ENCODE peak calls at places on chromosomes 7 and 10, in seven cellular contexts. One of them, this sample, is unnamed.

GRCh38 chr7:130367088-130367755 is 13.1 kb upstream of the CPA1 start:
- DNase-seq in BJ: no peak
- DNase-seq in CD8-positive, alpha-beta T cell: no peak
- DNase-seq in neural progenitor cell: no peak
- DNase-seq in A549: no peak
- DNase-seq in adipocyte: no peak
- DNase-seq in lung: no peak
- DNase-seq in this sample: no peak

GRCh38 chr7:146922777-146923176 is 806.2 kb downstream of the CNTNAP2 start:
- DNase-seq in BJ: no peak
- DNase-seq in neural progenitor cell: no peak
- DNase-seq in lung: no peak
- DNase-seq in A549: no peak
- DNase-seq in CD8-positive, alpha-beta T cell: no peak
- DNase-seq in adipocyte: peak; percentile 68
- DNase-seq in this sample: no peak

GRCh38 chr10:94212876-94213595 is 149.7 kb downstream of the NOC3L start:
- DNase-seq in adipocyte: peak; percentile 73
- DNase-seq in CD8-positive, alpha-beta T cell: no peak
- DNase-seq in BJ: no peak
- DNase-seq in lung: no peak
- DNase-seq in neural progenitor cell: no peak
- DNase-seq in A549: peak; percentile 30
- DNase-seq in this sample: no peak

GRCh38 chr7:107315821-107316220 is 147.0 kb downstream of the HBP1 start:
- DNase-seq in lung: no peak
- DNase-seq in A549: no peak
- DNase-seq in neural progenitor cell: no peak
- DNase-seq in BJ: no peak
- DNase-seq in CD8-positive, alpha-beta T cell: no peak
- DNase-seq in adipocyte: peak; percentile 4
- DNase-seq in this sample: no peak

GRCh38 chr7:135558337-135558767 is 635 bp downstream of the NUP205 start:
- DNase-seq in A549: peak; percentile 77
- DNase-seq in neural progenitor cell: peak; percentile 78
- DNase-seq in adipocyte: peak; percentile 86
- DNase-seq in CD8-positive, alpha-beta T cell: peak; percentile 42
- DNase-seq in lung: peak; percentile 36
- DNase-seq in BJ: peak; percentile 6
- DNase-seq in this sample: peak; percentile 12

GRCh38 chr10:22087365-22087738 is 83.8 kb upstream of the DNAJC1 start:
- DNase-seq in adipocyte: no peak
- DNase-seq in neural progenitor cell: no peak
- DNase-seq in lung: no peak
- DNase-seq in A549: no peak
- DNase-seq in CD8-positive, alpha-beta T cell: no peak
- DNase-seq in BJ: no peak
- DNase-seq in this sample: no peak

GRCh38 chr7:144036302-144036858 is 12.4 kb upstream of the OR2A5 start:
- DNase-seq in BJ: no peak
- DNase-seq in A549: no peak
- DNase-seq in CD8-positive, alpha-beta T cell: no peak
- DNase-seq in lung: no peak
- DNase-seq in neural progenitor cell: no peak
- DNase-seq in adipocyte: no peak
- DNase-seq in this sample: no peak

GRCh38 chr10:62610649-62611229 is 193.8 kb upstream of the ADO start:
- DNase-seq in A549: peak; percentile 53
- DNase-seq in lung: peak; percentile 60
- DNase-seq in CD8-positive, alpha-beta T cell: peak; percentile 48
- DNase-seq in adipocyte: peak; percentile 69
- DNase-seq in neural progenitor cell: peak; percentile 88
- DNase-seq in BJ: no peak
- DNase-seq in this sample: no peak

GRCh38 chr10:91190388-91190870 is 30.0 kb upstream of the PCGF5 start:
- DNase-seq in CD8-positive, alpha-beta T cell: no peak
- DNase-seq in lung: no peak
- DNase-seq in neural progenitor cell: no peak
- DNase-seq in A549: no peak
- DNase-seq in adipocyte: peak; percentile 71
- DNase-seq in BJ: peak; percentile 54
- DNase-seq in this sample: peak; percentile 5

GRCh38 chr10:15567952-15568351 is 151.8 kb downstream of the ITGA8 start:
- DNase-seq in BJ: no peak
- DNase-seq in neural progenitor cell: no peak
- DNase-seq in A549: no peak
- DNase-seq in adipocyte: no peak
- DNase-seq in CD8-positive, alpha-beta T cell: no peak
- DNase-seq in lung: no peak
- DNase-seq in this sample: no peak

GRCh38 chr7:36758879-36759278 is 34.6 kb upstream of the AOAH start:
- DNase-seq in adipocyte: no peak
- DNase-seq in CD8-positive, alpha-beta T cell: no peak
- DNase-seq in lung: no peak
- DNase-seq in A549: no peak
- DNase-seq in neural progenitor cell: no peak
- DNase-seq in BJ: no peak
- DNase-seq in this sample: no peak

GRCh38 chr7:32785365-32785764 is 106.2 kb downstream of the KBTBD2 start:
- DNase-seq in neural progenitor cell: peak; percentile 34
- DNase-seq in BJ: no peak
- DNase-seq in CD8-positive, alpha-beta T cell: no peak
- DNase-seq in lung: no peak
- DNase-seq in adipocyte: no peak
- DNase-seq in A549: no peak
- DNase-seq in this sample: no peak

GRCh38 chr10:26485150-26485941 is 47.2 kb downstream of the APBB1IP start:
- DNase-seq in BJ: peak; percentile 29
- DNase-seq in lung: peak; percentile 55
- DNase-seq in neural progenitor cell: no peak
- DNase-seq in adipocyte: no peak
- DNase-seq in A549: peak; percentile 27
- DNase-seq in CD8-positive, alpha-beta T cell: no peak
- DNase-seq in this sample: no peak

GRCh38 chr7:158819571-158820203 is 9.6 kb downstream of the ESYT2 start:
- DNase-seq in neural progenitor cell: no peak
- DNase-seq in lung: no peak
- DNase-seq in CD8-positive, alpha-beta T cell: no peak
- DNase-seq in BJ: no peak
- DNase-seq in adipocyte: peak; percentile 62
- DNase-seq in A549: no peak
- DNase-seq in this sample: no peak

GRCh38 chr10:73888514-73888913 is 14.2 kb upstream of the CAMK2G start:
- DNase-seq in lung: no peak
- DNase-seq in BJ: no peak
- DNase-seq in A549: no peak
- DNase-seq in adipocyte: peak; percentile 20
- DNase-seq in CD8-positive, alpha-beta T cell: no peak
- DNase-seq in neural progenitor cell: no peak
- DNase-seq in this sample: no peak

GRCh38 chr7:35613150-35613549 is 81.8 kb downstream of the HERPUD2 start:
- DNase-seq in A549: no peak
- DNase-seq in neural progenitor cell: no peak
- DNase-seq in CD8-positive, alpha-beta T cell: no peak
- DNase-seq in adipocyte: peak; percentile 38
- DNase-seq in lung: no peak
- DNase-seq in BJ: no peak
- DNase-seq in this sample: no peak

GRCh38 chr7:105876964-105877601 is 684 bp upstream of the ATXN7L1 start:
- DNase-seq in BJ: no peak
- DNase-seq in adipocyte: peak; percentile 69
- DNase-seq in CD8-positive, alpha-beta T cell: no peak
- DNase-seq in A549: peak; percentile 68
- DNase-seq in lung: no peak
- DNase-seq in neural progenitor cell: peak; percentile 81
- DNase-seq in this sample: no peak

GRCh38 chr7:150788474-150789269 is 11.5 kb downstream of the TMEM176B start:
- DNase-seq in lung: no peak
- DNase-seq in BJ: no peak
- DNase-seq in A549: no peak
- DNase-seq in adipocyte: no peak
- DNase-seq in CD8-positive, alpha-beta T cell: no peak
- DNase-seq in neural progenitor cell: no peak
- DNase-seq in this sample: no peak

GRCh38 chr7:107948645-107949442 is 54.1 kb downstream of the LAMB1 start:
- DNase-seq in BJ: peak; percentile 81
- DNase-seq in neural progenitor cell: no peak
- DNase-seq in A549: peak; percentile 76
- DNase-seq in lung: no peak
- DNase-seq in CD8-positive, alpha-beta T cell: no peak
- DNase-seq in adipocyte: peak; percentile 94
- DNase-seq in this sample: peak; percentile 76

GRCh38 chr10:44697096-44697495 is 214.0 kb upstream of the TMEM72 start:
- DNase-seq in neural progenitor cell: no peak
- DNase-seq in adipocyte: peak; percentile 24
- DNase-seq in BJ: no peak
- DNase-seq in lung: no peak
- DNase-seq in CD8-positive, alpha-beta T cell: no peak
- DNase-seq in A549: no peak
- DNase-seq in this sample: peak; percentile 88

DNA sequence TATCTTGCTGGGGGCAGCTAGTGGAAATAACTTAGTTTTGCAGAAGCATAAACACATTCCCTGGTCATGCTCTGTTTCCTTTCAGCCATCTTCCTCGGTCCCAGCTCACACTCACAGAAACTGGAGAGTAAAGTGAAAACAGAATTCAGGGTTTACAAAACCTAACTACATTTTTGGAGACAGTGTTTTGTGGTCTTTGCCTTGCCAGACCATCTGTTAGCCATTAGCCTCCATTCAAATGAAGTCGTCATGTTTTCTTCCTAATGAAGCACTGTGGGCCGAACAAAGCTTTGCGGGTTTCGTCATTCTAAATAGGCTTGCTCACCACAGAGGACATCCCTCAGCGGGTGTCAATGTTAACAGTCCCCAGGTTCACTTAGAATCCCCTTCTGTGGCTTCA is 214.6 kb upstream of the TMEM72 start:
- DNase-seq in adipocyte: peak; percentile 95
- DNase-seq in neural progenitor cell: no peak
- DNase-seq in lung: no peak
- DNase-seq in CD8-positive, alpha-beta T cell: no peak
- DNase-seq in A549: no peak
- DNase-seq in BJ: peak; percentile 91
- DNase-seq in this sample: peak; percentile 93
- H3K4me3 ChIP-seq in adipocyte: peak overlapping the region; percentile 54
- H3K4me3 ChIP-seq in neural progenitor cell: no peak overlapping the region
- H3K4me3 ChIP-seq in lung: no peak overlapping the region
- H3K4me3 ChIP-seq in CD8-positive, alpha-beta T cell: no peak overlapping the region
- H3K4me3 ChIP-seq in A549: no peak overlapping the region
- H3K4me3 ChIP-seq in BJ: no peak overlapping the region
- H3K4me3 ChIP-seq in this sample: no peak overlapping the region

GRCh38 chr10:92692697-92693533 is 3.2 kb downstream of the HHEX start:
- DNase-seq in BJ: no peak
- DNase-seq in lung: no peak
- DNase-seq in A549: no peak
- DNase-seq in adipocyte: peak; percentile 31
- DNase-seq in neural progenitor cell: no peak
- DNase-seq in CD8-positive, alpha-beta T cell: no peak
- DNase-seq in this sample: no peak

GRCh38 chr10:92690211-92691041 is 671 bp downstream of the HHEX start:
- DNase-seq in BJ: no peak
- DNase-seq in CD8-positive, alpha-beta T cell: peak; percentile 12
- DNase-seq in lung: peak; percentile 63
- DNase-seq in A549: peak; percentile 73
- DNase-seq in adipocyte: peak; percentile 82
- DNase-seq in neural progenitor cell: peak; percentile 58
- DNase-seq in this sample: no peak

GRCh38 chr10:92692085-92692671 is 2.4 kb downstream of the HHEX start:
- DNase-seq in neural progenitor cell: peak; percentile 55
- DNase-seq in adipocyte: no peak
- DNase-seq in BJ: no peak
- DNase-seq in CD8-positive, alpha-beta T cell: no peak
- DNase-seq in lung: no peak
- DNase-seq in A549: no peak
- DNase-seq in this sample: no peak

GRCh38 chr10:92691042-92691590 is 1.4 kb downstream of the HHEX start:
- DNase-seq in CD8-positive, alpha-beta T cell: no peak
- DNase-seq in BJ: no peak
- DNase-seq in lung: peak; percentile 29
- DNase-seq in A549: no peak
- DNase-seq in adipocyte: no peak
- DNase-seq in neural progenitor cell: peak; percentile 58
- DNase-seq in this sample: no peak

DNA sequence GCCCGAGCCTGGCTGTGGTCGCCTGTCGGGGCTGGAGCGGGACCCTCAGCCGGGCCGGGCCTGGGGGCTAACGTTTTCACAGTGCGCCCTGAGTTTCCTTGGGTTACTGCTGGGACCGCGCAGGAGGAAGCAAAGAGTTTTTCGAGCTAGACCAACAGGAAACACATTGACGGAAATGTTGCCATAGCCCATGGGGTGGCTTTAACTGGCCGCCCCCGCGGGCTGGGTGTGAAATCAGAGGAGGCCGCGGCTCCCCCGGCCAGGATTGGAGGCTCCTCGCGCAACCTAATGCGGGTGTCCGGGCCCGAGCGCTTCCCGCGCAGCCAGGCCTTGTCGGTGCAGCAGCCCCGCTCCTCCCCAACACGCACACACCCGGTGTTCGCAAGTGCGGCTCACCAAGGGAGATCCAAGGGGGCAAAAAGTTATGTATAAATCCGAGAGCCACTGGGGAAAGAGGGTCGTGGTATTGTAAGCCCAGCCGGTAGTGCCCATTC is 1.9 kb downstream of the HHEX start:
- DNase-seq in neural progenitor cell: peak; percentile 70
- DNase-seq in lung: peak; percentile 61
- DNase-seq in adipocyte: no peak
- DNase-seq in BJ: no peak
- DNase-seq in CD8-positive, alpha-beta T cell: no peak
- DNase-seq in A549: no peak
- DNase-seq in this sample: no peak
- H3K4me3 ChIP-seq in neural progenitor cell: peak overlapping the region; percentile 43
- H3K4me3 ChIP-seq in lung: peak overlapping the region; percentile 55
- H3K4me3 ChIP-seq in adipocyte: no peak overlapping the region
- H3K4me3 ChIP-seq in BJ: no peak overlapping the region
- H3K4me3 ChIP-seq in CD8-positive, alpha-beta T cell: no peak overlapping the region
- H3K4me3 ChIP-seq in A549: peak overlapping the region; percentile 97
- H3K4me3 ChIP-seq in this sample: peak overlapping the region; percentile 3

GRCh38 chr10:99984635-99985034 is 25.1 kb downstream of the DNMBP start:
- DNase-seq in lung: no peak
- DNase-seq in A549: no peak
- DNase-seq in BJ: no peak
- DNase-seq in neural progenitor cell: no peak
- DNase-seq in CD8-positive, alpha-beta T cell: no peak
- DNase-seq in adipocyte: no peak
- DNase-seq in this sample: no peak
- H3K4me3 ChIP-seq in lung: no peak overlapping the region
- H3K4me3 ChIP-seq in A549: no peak overlapping the region
- H3K4me3 ChIP-seq in BJ: no peak overlapping the region
- H3K4me3 ChIP-seq in neural progenitor cell: no peak overlapping the region
- H3K4me3 ChIP-seq in CD8-positive, alpha-beta T cell: no peak overlapping the region
- H3K4me3 ChIP-seq in adipocyte: no peak overlapping the region
- H3K4me3 ChIP-seq in this sample: no peak overlapping the region

DNA sequence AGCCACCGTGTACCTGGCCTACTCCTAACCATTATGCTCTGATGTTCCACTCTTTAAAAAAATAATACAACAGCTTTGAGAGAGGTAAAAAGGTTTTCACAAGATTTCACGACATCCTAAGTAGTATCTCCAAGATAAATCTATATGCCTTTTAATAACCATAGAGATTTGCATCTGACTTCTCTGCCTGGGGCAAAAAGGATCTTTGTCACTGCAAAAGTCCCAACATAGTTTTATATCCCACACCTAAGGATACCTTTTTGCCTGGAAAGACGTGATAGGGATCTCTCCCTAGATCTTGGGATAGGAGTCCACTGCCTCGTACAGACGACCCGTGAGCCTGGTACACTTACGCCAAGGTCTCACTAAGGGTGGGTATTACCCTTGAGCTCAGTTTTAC is 31.4 kb upstream of the SVIL start:
- DNase-seq in BJ: no peak
- DNase-seq in A549: no peak
- DNase-seq in adipocyte: no peak
- DNase-seq in lung: no peak
- DNase-seq in neural progenitor cell: no peak
- DNase-seq in CD8-positive, alpha-beta T cell: no peak
- DNase-seq in this sample: no peak
- H3K4me3 ChIP-seq in BJ: no peak overlapping the region
- H3K4me3 ChIP-seq in A549: no peak overlapping the region
- H3K4me3 ChIP-seq in adipocyte: no peak overlapping the region
- H3K4me3 ChIP-seq in lung: no peak overlapping the region
- H3K4me3 ChIP-seq in neural progenitor cell: no peak overlapping the region
- H3K4me3 ChIP-seq in CD8-positive, alpha-beta T cell: no peak overlapping the region
- H3K4me3 ChIP-seq in this sample: no peak overlapping the region